ENCODE peak calls at places on chromosomes 16 and 17, in five cellular contexts. One of them, this sample, is unnamed.

GRCh38 chr17:82241183-82241925 is 12.5 kb downstream of the SLC16A3 start:
- DNase-seq in heart right ventricle: peak; percentile 80
- DNase-seq in stomach: peak; percentile 69
- DNase-seq in CD4-positive, alpha-beta memory T cell: no peak
- DNase-seq in uterus: peak; percentile 73
- DNase-seq in this sample: peak; percentile 78

GRCh38 chr16:30768583-30769181 is 6.6 kb downstream of the RNF40 start:
- DNase-seq in heart right ventricle: no peak
- DNase-seq in stomach: no peak
- DNase-seq in CD4-positive, alpha-beta memory T cell: no peak
- DNase-seq in uterus: no peak
- DNase-seq in this sample: no peak

GRCh38 chr17:8922451-8922850 is 43.1 kb downstream of the PIK3R5 start:
- DNase-seq in heart right ventricle: no peak
- DNase-seq in stomach: no peak
- DNase-seq in CD4-positive, alpha-beta memory T cell: no peak
- DNase-seq in uterus: no peak
- DNase-seq in this sample: no peak

GRCh38 chr16:23282508-23282907 is 19.6 kb upstream of the SCNN1B start:
- DNase-seq in heart right ventricle: no peak
- DNase-seq in stomach: no peak
- DNase-seq in CD4-positive, alpha-beta memory T cell: no peak
- DNase-seq in uterus: no peak
- DNase-seq in this sample: no peak

GRCh38 chr16:53482123-53482522 is 20.9 kb downstream of the AKTIP start:
- DNase-seq in heart right ventricle: no peak
- DNase-seq in stomach: no peak
- DNase-seq in CD4-positive, alpha-beta memory T cell: no peak
- DNase-seq in uterus: no peak
- DNase-seq in this sample: no peak

GRCh38 chr17:8151641-8152111 is 528 bp downstream of the PER1 start:
- DNase-seq in heart right ventricle: peak; percentile 93
- DNase-seq in stomach: peak; percentile 90
- DNase-seq in CD4-positive, alpha-beta memory T cell: no peak
- DNase-seq in uterus: peak; percentile 93
- DNase-seq in this sample: peak; percentile 97

GRCh38 chr17:19017804-19018599 is 13.4 kb upstream of the FAM83G start:
- DNase-seq in heart right ventricle: no peak
- DNase-seq in stomach: no peak
- DNase-seq in CD4-positive, alpha-beta memory T cell: no peak
- DNase-seq in uterus: no peak
- DNase-seq in this sample: no peak

GRCh38 chr16:21083729-21084268 is 66.8 kb downstream of the DNAH3 start:
- DNase-seq in heart right ventricle: peak; percentile 69
- DNase-seq in stomach: peak; percentile 71
- DNase-seq in CD4-positive, alpha-beta memory T cell: peak; percentile 26
- DNase-seq in uterus: peak; percentile 59
- DNase-seq in this sample: peak; percentile 71

GRCh38 chr17:34314279-34314678 is 5.0 kb upstream of the CCL8 start:
- DNase-seq in heart right ventricle: no peak
- DNase-seq in stomach: no peak
- DNase-seq in CD4-positive, alpha-beta memory T cell: no peak
- DNase-seq in uterus: peak; percentile 37
- DNase-seq in this sample: no peak

GRCh38 chr16:57892447-57893096 is 78.4 kb downstream of the CNGB1 start:
- DNase-seq in heart right ventricle: no peak
- DNase-seq in stomach: peak; percentile 34
- DNase-seq in CD4-positive, alpha-beta memory T cell: no peak
- DNase-seq in uterus: no peak
- DNase-seq in this sample: no peak

GRCh38 chr17:36657390-36657762 is 56.0 kb downstream of the MRM1 start:
- DNase-seq in heart right ventricle: no peak
- DNase-seq in stomach: no peak
- DNase-seq in CD4-positive, alpha-beta memory T cell: no peak
- DNase-seq in uterus: no peak
- DNase-seq in this sample: no peak

GRCh38 chr17:55925440-55925839 is 174.6 kb downstream of the PCTP start:
- DNase-seq in heart right ventricle: no peak
- DNase-seq in stomach: no peak
- DNase-seq in CD4-positive, alpha-beta memory T cell: no peak
- DNase-seq in uterus: no peak
- DNase-seq in this sample: no peak

GRCh38 chr16:3992297-3993051 is 112.0 kb upstream of the CREBBP start:
- DNase-seq in heart right ventricle: no peak
- DNase-seq in stomach: no peak
- DNase-seq in CD4-positive, alpha-beta memory T cell: no peak
- DNase-seq in uterus: no peak
- DNase-seq in this sample: no peak

GRCh38 chr17:80474231-80474932 is 2.0 kb downstream of the NPTX1 start:
- DNase-seq in heart right ventricle: no peak
- DNase-seq in stomach: no peak
- DNase-seq in CD4-positive, alpha-beta memory T cell: no peak
- DNase-seq in uterus: no peak
- DNase-seq in this sample: no peak

GRCh38 chr17:17685775-17686291 is 4.6 kb downstream of the RAI1 start:
- DNase-seq in heart right ventricle: no peak
- DNase-seq in stomach: peak; percentile 81
- DNase-seq in CD4-positive, alpha-beta memory T cell: no peak
- DNase-seq in uterus: no peak
- DNase-seq in this sample: no peak

GRCh38 chr17:75684924-75685323 is 17.8 kb downstream of the SAP30BP start:
- DNase-seq in heart right ventricle: no peak
- DNase-seq in stomach: peak; percentile 58
- DNase-seq in CD4-positive, alpha-beta memory T cell: no peak
- DNase-seq in uterus: no peak
- DNase-seq in this sample: no peak
- H3K27ac ChIP-seq in heart right ventricle: peak overlapping the region; percentile 22
- H3K27ac ChIP-seq in stomach: peak overlapping the region; percentile 42
- H3K27ac ChIP-seq in CD4-positive, alpha-beta memory T cell: no peak overlapping the region
- H3K27ac ChIP-seq in uterus: no peak overlapping the region
- H3K27ac ChIP-seq in this sample: peak overlapping the region; percentile 97

DNA sequence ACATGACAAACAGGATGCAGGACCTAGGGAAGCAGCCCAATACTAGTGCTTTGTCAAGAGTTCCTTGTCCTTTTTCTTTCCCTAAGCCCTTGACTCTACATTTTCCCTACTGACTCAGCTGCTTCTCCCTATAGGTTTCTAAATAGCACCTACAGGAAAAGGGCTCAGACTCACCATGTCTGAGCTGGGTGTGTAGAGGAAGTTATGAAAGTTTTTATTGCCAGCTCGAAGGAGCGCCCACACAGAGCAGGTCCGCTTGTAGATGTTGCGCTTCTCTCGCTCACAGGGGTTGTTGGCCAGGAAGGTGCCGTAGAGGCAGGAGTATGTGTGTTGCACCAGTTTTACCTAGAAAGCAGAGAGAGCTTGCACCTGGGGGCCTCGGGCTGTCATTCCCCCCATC is 10.6 kb downstream of the MTMR4 start:
- DNase-seq in heart right ventricle: no peak
- DNase-seq in stomach: no peak
- DNase-seq in CD4-positive, alpha-beta memory T cell: no peak
- DNase-seq in uterus: no peak
- DNase-seq in this sample: no peak
- H3K36me3 ChIP-seq in heart right ventricle: peaks cover 65% of the 10 kb centered on the region
- H3K36me3 ChIP-seq in stomach: peaks cover 100% of the 10 kb centered on the region
- H3K36me3 ChIP-seq in CD4-positive, alpha-beta memory T cell: peaks cover 53% of the 10 kb centered on the region
- H3K36me3 ChIP-seq in uterus: no peaks in the 10 kb centered on the region
- H3K36me3 ChIP-seq in this sample: peaks cover 91% of the 10 kb centered on the region

GRCh38 chr16:70589998-70590471 is 56.3 kb upstream of the IL34 start:
- DNase-seq in heart right ventricle: peak; percentile 29
- DNase-seq in stomach: no peak
- DNase-seq in CD4-positive, alpha-beta memory T cell: no peak
- DNase-seq in uterus: peak; percentile 64
- DNase-seq in this sample: no peak

GRCh38 chr16:70593544-70593943 is 52.8 kb upstream of the IL34 start:
- DNase-seq in heart right ventricle: no peak
- DNase-seq in stomach: no peak
- DNase-seq in CD4-positive, alpha-beta memory T cell: no peak
- DNase-seq in uterus: no peak
- DNase-seq in this sample: no peak

GRCh38 chr16:70592106-70592571 is 54.2 kb upstream of the IL34 start:
- DNase-seq in heart right ventricle: peak; percentile 50
- DNase-seq in stomach: no peak
- DNase-seq in CD4-positive, alpha-beta memory T cell: no peak
- DNase-seq in uterus: peak; percentile 39
- DNase-seq in this sample: no peak

GRCh38 chr16:70590722-70591438 is 55.5 kb upstream of the IL34 start:
- DNase-seq in heart right ventricle: peak; percentile 26
- DNase-seq in stomach: no peak
- DNase-seq in CD4-positive, alpha-beta memory T cell: no peak
- DNase-seq in uterus: peak; percentile 26
- DNase-seq in this sample: no peak

GRCh38 chr16:70591609-70592008 is 54.8 kb upstream of the IL34 start:
- DNase-seq in heart right ventricle: no peak
- DNase-seq in stomach: no peak
- DNase-seq in CD4-positive, alpha-beta memory T cell: no peak
- DNase-seq in uterus: no peak
- DNase-seq in this sample: no peak
- H3K27ac ChIP-seq in heart right ventricle: peak overlapping the region; percentile 73
- H3K27ac ChIP-seq in stomach: no peak overlapping the region
- H3K27ac ChIP-seq in CD4-positive, alpha-beta memory T cell: no peak overlapping the region
- H3K27ac ChIP-seq in uterus: peak overlapping the region; percentile 52
- H3K27ac ChIP-seq in this sample: peak overlapping the region; percentile 86

GRCh38 chr17:29084476-29085148 is 41.7 kb downstream of the PIPOX start:
- DNase-seq in heart right ventricle: no peak
- DNase-seq in stomach: peak; percentile 40
- DNase-seq in CD4-positive, alpha-beta memory T cell: no peak
- DNase-seq in uterus: no peak
- DNase-seq in this sample: no peak
- H3K36me3 ChIP-seq in heart right ventricle: peaks cover 87% of the 10 kb centered on the region
- H3K36me3 ChIP-seq in stomach: peaks cover 99% of the 10 kb centered on the region
- H3K36me3 ChIP-seq in CD4-positive, alpha-beta memory T cell: peaks cover 63% of the 10 kb centered on the region
- H3K36me3 ChIP-seq in uterus: no peaks in the 10 kb centered on the region
- H3K36me3 ChIP-seq in this sample: peaks cover 95% of the 10 kb centered on the region

GRCh38 chr17:77418609-77419008 is 277.8 kb downstream of the SEC14L1 start:
- DNase-seq in heart right ventricle: no peak
- DNase-seq in stomach: no peak
- DNase-seq in CD4-positive, alpha-beta memory T cell: no peak
- DNase-seq in uterus: no peak
- DNase-seq in this sample: no peak
- H3K27ac ChIP-seq in heart right ventricle: no peak overlapping the region
- H3K27ac ChIP-seq in stomach: no peak overlapping the region
- H3K27ac ChIP-seq in CD4-positive, alpha-beta memory T cell: no peak overlapping the region
- H3K27ac ChIP-seq in uterus: peak overlapping the region; percentile 92
- H3K27ac ChIP-seq in this sample: no peak overlapping the region

This sample was measured in suprapubic skin.